ENCODE peak calls at places on chromosomes 2 and 18, in five cellular contexts. K, U, S, Q and L are unnamed samples.

GRCh38 chr2:205610437-205610836 is 71.9 kb upstream of the NRP2 start:
- DNase-seq in S (no peak), U (peak; percentile 29), Q (no peak), K (no peak), L (no peak)

GRCh38 chr2:150127995-150128394 is 359.5 kb downstream of the RND3 start:
- DNase-seq in Q (no peak), U (peak; percentile 71), S (no peak), K (no peak), L (no peak)

GRCh38 chr2:219662566-219662965 is 35.1 kb downstream of the SLC4A3 start:
- DNase-seq in Q (no peak), S (no peak), U (peak; percentile 8), K (no peak), L (no peak)

GRCh38 chr2:83900859-83901258 is 558.2 kb downstream of the SUCLG1 start:
- DNase-seq in S (no peak), U (peak; percentile 2), K (no peak), Q (no peak), L (no peak)

GRCh38 chr2:242011516-242011915 is 142.0 kb downstream of the RTP5 start:
- DNase-seq in S (no peak), U (no peak), Q (no peak), K (no peak), L (no peak)

GRCh38 chr2:42404666-42405065 is 43.6 kb upstream of the COX7A2L start:
- DNase-seq in K (no peak), U (no peak), Q (no peak), S (no peak), L (no peak)

GRCh38 chr2:42100696-42101585 is 53.1 kb downstream of the PKDCC start:
- DNase-seq in S (peak; percentile 67), U (peak; percentile 77), Q (peak; percentile 61), K (peak; percentile 54), L (peak; percentile 72)

GRCh38 chr2:210626849-210627248 is 70.5 kb downstream of the CPS1 start:
- DNase-seq in K (no peak), U (peak; percentile 12), Q (no peak), S (no peak), L (peak; percentile 16)

GRCh38 chr2:3972377-3972776 is 269.0 kb downstream of the DCDC2C start:
- DNase-seq in U (no peak), K (no peak), S (no peak), Q (no peak), L (no peak)

GRCh38 chr2:204380141-204380881 is 165.0 kb upstream of the PARD3B start:
- DNase-seq in Q (no peak), S (no peak), K (no peak), U (no peak), L (no peak)

GRCh38 chr2:168244318-168244717 is 3.1 kb downstream of the STK39 start:
- DNase-seq in Q (no peak), U (no peak), K (no peak), S (no peak), L (no peak)

GRCh38 chr18:25350561-25351201 is 1.3 kb downstream of the ZNF521 start:
- DNase-seq in K (peak; percentile 59), S (peak; percentile 75), Q (peak; percentile 68), U (peak; percentile 48), L (peak; percentile 44)

GRCh38 chr2:40244251-40245010 is 207.5 kb downstream of the SLC8A1 start:
- DNase-seq in K (peak; percentile 58), U (peak; percentile 77), Q (peak; percentile 33), S (peak; percentile 57), L (no peak)

GRCh38 chr18:64253900-64254299 is 105.0 kb upstream of the LINC00305 start:
- DNase-seq in K (no peak), U (no peak), Q (no peak), S (no peak), L (no peak)

GRCh38 chr2:99554238-99554637 is 64.4 kb upstream of the REV1 start:
- DNase-seq in S (no peak), Q (no peak), U (no peak), K (no peak), L (no peak)

GRCh38 chr2:239015769-239016675 is 168.1 kb downstream of the TWIST2 start:
- DNase-seq in Q (no peak), U (no peak), S (no peak), K (peak; percentile 13), L (no peak)

GRCh38 chr2:75065402-75066008 is 107.1 kb downstream of the POLE4 start:
- DNase-seq in U (peak; percentile 61), S (no peak), Q (no peak), K (no peak), L (no peak)

GRCh38 chr2:27071990-27072830 is 756 bp upstream of the OST4 start:
- DNase-seq in K (no peak), Q (peak; percentile 67), U (peak; percentile 87), S (peak; percentile 69), L (no peak)

GRCh38 chr2:201358684-201359083 is 1.5 kb upstream of the FLACC1 start:
- DNase-seq in Q (no peak), U (peak; percentile 59), K (peak; percentile 50), S (no peak), L (no peak)

GRCh38 chr2:96143231-96143847 is 1.9 kb downstream of the DUSP2 start:
- DNase-seq in S (no peak), Q (no peak), U (no peak), K (no peak), L (no peak)

GRCh38 chr2:85772019-85772745 is 18.4 kb downstream of the ATOH8 start:
- DNase-seq in S (peak; percentile 99), K (peak; percentile 97), U (peak; percentile 100), Q (no peak), L (no peak)
- TF ChIP-seq CTCF in S (no peak), K (peak; percentile 54), U (peak; percentile 16), Q (no peak), L (no peak)

GRCh38 chr2:113228351-113228750 is 50.4 kb downstream of the PAX8 start:
- DNase-seq in Q (no peak), U (no peak), K (no peak), S (no peak), L (no peak)

GRCh38 chr2:113229795-113230194 is 48.9 kb downstream of the PAX8 start:
- DNase-seq in Q (no peak), K (no peak), S (no peak), U (no peak), L (no peak)

GRCh38 chr2:113227698-113228097 is 51.0 kb downstream of the PAX8 start:
- DNase-seq in K (no peak), Q (no peak), U (no peak), S (no peak), L (no peak)

GRCh38 chr2:113230531-113230930 is 48.2 kb downstream of the PAX8 start:
- DNase-seq in Q (no peak), K (peak; percentile 13), U (no peak), S (no peak), L (no peak)

DNA sequence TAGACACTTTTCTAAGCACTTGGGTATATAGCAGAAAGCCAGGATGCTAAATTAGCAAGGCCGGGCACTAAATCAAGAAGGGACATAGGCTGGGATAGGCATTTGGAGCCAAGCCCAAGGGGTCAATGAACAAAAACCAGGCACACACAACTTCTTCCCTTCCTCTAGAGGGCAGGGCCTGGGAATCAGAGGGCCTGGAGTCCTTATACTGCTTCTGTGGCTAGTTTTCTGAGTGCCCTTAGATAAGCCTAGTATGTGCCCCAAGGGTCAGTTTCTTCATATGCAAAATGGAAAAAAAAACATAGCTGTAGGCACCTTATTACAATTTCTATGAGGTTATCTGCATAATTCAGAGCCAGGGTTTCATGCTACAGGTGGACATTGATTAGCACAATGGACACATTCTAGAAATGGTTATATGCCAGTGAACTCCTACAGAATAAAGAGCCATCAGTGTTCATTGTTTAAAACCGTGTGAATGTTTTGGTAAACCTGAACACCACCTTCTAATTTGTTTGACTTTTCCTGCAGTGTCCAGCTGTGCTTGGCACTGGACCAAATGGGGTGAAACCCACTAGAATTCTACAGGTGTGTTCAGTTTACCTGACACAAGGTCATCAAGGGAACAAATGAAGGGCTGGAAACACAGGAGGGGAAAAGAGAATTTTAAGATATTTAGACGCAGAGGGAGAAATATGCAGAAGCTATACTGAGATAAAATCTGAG is 49.6 kb downstream of the PAX8 start:
- DNase-seq in S (no peak), U (no peak), K (no peak), Q (no peak), L (no peak)
- TF ChIP-seq CTCF in S (no peak), U (no peak), K (no peak), Q (no peak), L (no peak)

GRCh38 chr2:158573739-158574138 is 117.0 kb downstream of the PKP4 start:
- DNase-seq in U (no peak), S (no peak), K (no peak), Q (no peak), L (no peak)
- TF ChIP-seq CTCF in U (no peak), S (no peak), K (no peak), Q (no peak), L (no peak)

GRCh38 chr2:227748079-227748478 is 2.4 kb downstream of the SCYGR8 start:
- DNase-seq in U (peak; percentile 10), K (no peak), S (no peak), Q (peak; percentile 40), L (no peak)
- TF ChIP-seq CTCF in U (peak; percentile 40), K (no peak), S (no peak), Q (peak; percentile 40), L (peak; percentile 60)

DNA sequence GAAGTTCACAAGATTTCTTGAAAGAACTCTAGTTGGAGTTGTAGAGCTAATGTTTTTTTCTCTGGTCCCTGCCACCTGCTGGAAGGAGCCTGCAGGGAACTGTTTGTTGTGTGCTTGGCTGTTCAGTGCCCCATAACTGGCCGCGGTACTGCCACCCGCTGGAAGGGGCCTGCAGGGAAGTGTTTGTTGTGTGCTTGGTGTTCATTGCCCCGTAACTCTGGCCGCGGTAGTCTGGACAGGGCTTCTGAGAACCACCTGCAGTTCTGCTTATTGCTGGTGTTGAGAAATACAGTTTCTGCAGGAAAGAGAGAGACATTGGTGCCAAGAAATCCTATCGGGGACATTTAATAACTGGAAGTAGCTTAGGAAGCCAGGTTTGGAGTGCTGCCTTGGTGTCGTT is 58.1 kb downstream of the AGAP1 start:
- DNase-seq in U (peak; percentile 57), Q (no peak), S (no peak), K (peak; percentile 57), L (no peak)
- TF ChIP-seq CTCF in U (peak; percentile 53), Q (no peak), S (peak; percentile 51), K (peak; percentile 53), L (peak; percentile 31)

GRCh38 chr2:127022817-127023216 is 84.1 kb downstream of the BIN1 start:
- DNase-seq in S (no peak), Q (no peak), U (no peak), K (no peak), L (no peak)

GRCh38 chr2:127027715-127028114 is 79.2 kb downstream of the BIN1 start:
- DNase-seq in Q (no peak), U (no peak), K (no peak), S (no peak), L (no peak)

GRCh38 chr2:127023504-127023903 is 83.5 kb downstream of the BIN1 start:
- DNase-seq in Q (no peak), S (no peak), U (no peak), K (no peak), L (no peak)

GRCh38 chr2:127025357-127026062 is 81.4 kb downstream of the BIN1 start:
- DNase-seq in Q (peak; percentile 51), U (peak; percentile 86), K (peak; percentile 74), S (peak; percentile 82), L (peak; percentile 53)

DNA sequence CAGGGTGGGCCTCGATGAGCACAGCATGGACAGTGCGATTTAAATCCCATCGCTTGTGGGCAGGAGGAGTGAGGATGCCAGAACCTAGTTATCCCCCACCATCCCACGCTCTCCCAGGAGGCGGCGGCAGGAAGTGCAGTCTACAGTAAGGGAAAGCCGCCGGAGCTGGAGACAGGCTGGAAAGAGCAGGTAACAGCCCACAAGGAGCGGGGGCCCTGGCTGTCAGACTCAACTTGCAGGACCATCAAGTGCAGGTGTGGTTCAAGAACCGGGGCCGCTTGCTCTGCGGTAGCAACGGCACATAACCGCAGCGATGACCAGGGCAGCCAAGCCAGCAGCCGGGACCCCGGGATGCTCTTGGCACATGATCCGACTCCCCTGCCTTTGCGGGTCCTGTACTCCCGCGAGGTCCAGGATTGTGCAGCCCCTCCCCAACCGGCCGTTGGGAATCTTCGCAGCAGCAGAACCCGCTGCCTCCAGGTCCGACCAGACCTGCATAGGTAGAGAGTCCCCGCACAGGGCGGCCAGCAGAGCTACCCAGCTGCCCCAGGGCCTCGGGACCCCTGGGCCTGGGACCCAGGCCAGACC is 82.1 kb downstream of the BIN1 start:
- DNase-seq in Q (no peak), K (no peak), S (no peak), U (peak; percentile 54), L (no peak)
- TF ChIP-seq CTCF in Q (no peak), K (no peak), S (no peak), U (peak; percentile 37), L (no peak)